ENCODE peak calls at places on chromosomes 11 and 22, in eight cellular contexts. Q, G, N, W, U, A, J and O are unnamed samples.

GRCh38 chr11:61966673-61967176 is 709 bp downstream of the FTH1 start:
- DNase-seq in U (peak; percentile 49), G (peak; percentile 56), A (peak; percentile 63), J (peak; percentile 47), N (peak; percentile 41), Q (no peak), W (no peak), O (peak; percentile 17)

GRCh38 chr22:47392729-47393128 is 630.3 kb downstream of the TBC1D22A start:
- DNase-seq in Q (no peak), W (no peak), U (no peak), G (peak; percentile 28), A (no peak), J (no peak), N (no peak), O (no peak)

GRCh38 chr22:49881856-49882255 is 28.2 kb downstream of the ZBED4 start:
- DNase-seq in A (no peak), N (no peak), Q (no peak), U (no peak), W (no peak), J (no peak), G (no peak), O (no peak)

GRCh38 chr22:44403166-44403565 is 90.4 kb upstream of the SHISAL1 start:
- DNase-seq in N (no peak), G (peak; percentile 28), W (no peak), A (no peak), U (no peak), J (no peak), Q (peak; percentile 7), O (no peak)

GRCh38 chr22:41217553-41218157 is 12.5 kb downstream of the L3MBTL2 start:
- DNase-seq in G (no peak), J (peak; percentile 44), W (peak; percentile 96), Q (peak; percentile 80), U (no peak), A (no peak), N (no peak), O (peak; percentile 24)

GRCh38 chr11:65431452-65432132 is 9.0 kb downstream of the NEAT1 start:
- DNase-seq in W (peak; percentile 66), J (no peak), A (peak; percentile 78), N (no peak), G (no peak), U (no peak), Q (no peak), O (peak; percentile 71)

GRCh38 chr11:74739546-74740270 is 8.5 kb upstream of the CHRDL2 start:
- DNase-seq in Q (peak; percentile 33), W (peak; percentile 74), N (no peak), U (peak; percentile 90), J (peak; percentile 36), A (peak; percentile 64), G (peak; percentile 64), O (no peak)

GRCh38 chr11:131441398-131441797 is 71.0 kb downstream of the NTM start:
- DNase-seq in A (no peak), J (no peak), W (no peak), Q (no peak), U (no peak), N (no peak), G (no peak), O (no peak)

GRCh38 chr22:24977370-24978230 is 25.1 kb downstream of the KIAA1671 start:
- DNase-seq in A (no peak), N (no peak), J (peak; percentile 72), W (peak; percentile 17), U (no peak), Q (peak; percentile 65), G (peak; percentile 74), O (no peak)

DNA sequence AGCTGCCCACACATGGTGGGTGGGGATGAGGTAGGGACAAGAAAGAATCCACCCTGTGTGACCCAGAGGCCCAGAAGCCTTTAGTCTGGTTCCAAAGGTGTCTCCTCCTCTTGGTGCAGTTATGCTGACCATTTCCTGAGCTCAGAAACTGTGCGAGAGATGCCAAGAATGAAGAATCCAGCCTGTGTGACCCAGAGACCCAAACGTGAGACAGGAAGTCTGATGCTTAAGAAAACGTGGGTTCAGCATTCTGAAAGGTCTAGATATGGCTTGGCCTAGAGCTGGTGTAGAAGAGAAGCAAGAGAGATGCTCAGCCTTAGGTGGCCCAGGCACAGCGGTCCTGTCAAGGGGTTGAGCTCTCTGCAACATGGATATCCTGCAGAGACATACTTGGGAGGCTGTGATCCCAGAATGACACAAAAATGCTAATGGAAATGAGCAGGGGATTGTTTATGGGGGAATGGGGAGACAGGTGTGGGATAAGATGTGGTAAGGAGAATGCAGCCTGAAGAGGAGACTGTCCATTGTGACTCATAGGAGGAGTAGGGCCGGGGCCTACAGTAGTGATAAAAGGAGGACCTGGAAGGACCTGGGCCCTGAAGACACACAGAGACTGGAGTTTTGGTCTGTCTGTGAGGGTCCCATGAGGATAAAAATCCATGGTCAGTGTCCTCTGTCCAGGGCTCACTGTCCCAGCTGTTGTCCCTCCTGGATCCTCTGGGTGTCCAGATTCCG is 79.0 kb downstream of the ZNF280B start:
- DNase-seq in J (no peak), Q (no peak), G (no peak), A (no peak), W (no peak), U (no peak), N (no peak), O (no peak)
- H3K27me3 ChIP-seq in J (no peaks in the 10 kb centered on the region), Q (peaks cover 74% of the 10 kb centered on the region), G (no peaks in the 10 kb centered on the region), A (no peaks in the 10 kb centered on the region), W (no peaks in the 10 kb centered on the region), U (peaks cover 3% of the 10 kb centered on the region), N (no peaks in the 10 kb centered on the region), O (no peaks in the 10 kb centered on the region)

GRCh38 chr22:22035771-22036314 is 53.3 kb upstream of the TOP3B start:
- DNase-seq in W (no peak), N (no peak), Q (no peak), J (no peak), G (no peak), U (no peak), A (no peak), O (no peak)
- H3K27me3 ChIP-seq in W (peaks cover 8% of the 10 kb centered on the region), N (no peaks in the 10 kb centered on the region), Q (peaks cover 40% of the 10 kb centered on the region), J (no peaks in the 10 kb centered on the region), G (no peaks in the 10 kb centered on the region), U (no peaks in the 10 kb centered on the region), A (no peaks in the 10 kb centered on the region), O (no peaks in the 10 kb centered on the region)

GRCh38 chr22:48429621-48430020 is 1398.1 kb downstream of the BRD1 start:
- DNase-seq in J (no peak), U (no peak), A (no peak), Q (no peak), W (no peak), N (no peak), G (peak; percentile 22), O (no peak)
- H3K27me3 ChIP-seq in J (no peaks in the 10 kb centered on the region), U (no peaks in the 10 kb centered on the region), A (no peaks in the 10 kb centered on the region), Q (peaks cover 95% of the 10 kb centered on the region), W (no peaks in the 10 kb centered on the region), N (no peaks in the 10 kb centered on the region), G (no peaks in the 10 kb centered on the region), O (no peaks in the 10 kb centered on the region)

DNA sequence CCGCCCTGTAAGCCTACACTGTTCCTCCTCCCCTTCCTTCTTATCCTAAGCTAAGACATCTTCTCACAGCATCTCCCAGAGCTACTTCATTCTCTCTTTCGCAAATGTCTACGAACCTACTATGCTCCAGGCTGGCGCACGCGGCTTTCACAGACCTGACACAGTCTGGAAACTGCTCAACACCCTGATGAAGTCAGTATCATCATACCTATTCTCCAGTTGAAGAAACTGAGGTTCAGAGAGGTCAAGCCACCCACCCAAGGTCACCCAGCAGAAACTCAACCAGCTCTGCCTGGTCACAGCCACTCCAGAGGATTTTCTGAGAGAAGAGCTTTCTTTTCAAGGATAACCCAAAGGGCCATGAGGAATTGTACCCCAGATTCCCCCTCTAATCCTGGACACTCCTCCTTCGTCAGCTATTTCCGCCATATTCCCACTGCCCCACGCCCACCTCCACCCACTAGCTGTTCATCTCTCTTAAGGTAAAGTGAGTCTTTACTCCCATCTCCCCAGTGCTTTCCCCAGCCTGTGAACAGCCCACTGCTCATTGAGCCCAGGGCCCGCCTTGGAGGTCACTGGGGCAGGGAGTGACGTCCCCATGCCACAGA is 1.8 kb downstream of the KCNJ4 start:
- DNase-seq in W (no peak), Q (no peak), A (no peak), N (no peak), G (no peak), U (no peak), J (no peak), O (no peak)
- H3K27me3 ChIP-seq in W (peaks cover 49% of the 10 kb centered on the region), Q (peaks cover 93% of the 10 kb centered on the region), A (peaks cover 30% of the 10 kb centered on the region), N (no peaks in the 10 kb centered on the region), G (peaks cover 7% of the 10 kb centered on the region), U (peaks cover 10% of the 10 kb centered on the region), J (peaks cover 54% of the 10 kb centered on the region), O (peaks cover 14% of the 10 kb centered on the region)

DNA sequence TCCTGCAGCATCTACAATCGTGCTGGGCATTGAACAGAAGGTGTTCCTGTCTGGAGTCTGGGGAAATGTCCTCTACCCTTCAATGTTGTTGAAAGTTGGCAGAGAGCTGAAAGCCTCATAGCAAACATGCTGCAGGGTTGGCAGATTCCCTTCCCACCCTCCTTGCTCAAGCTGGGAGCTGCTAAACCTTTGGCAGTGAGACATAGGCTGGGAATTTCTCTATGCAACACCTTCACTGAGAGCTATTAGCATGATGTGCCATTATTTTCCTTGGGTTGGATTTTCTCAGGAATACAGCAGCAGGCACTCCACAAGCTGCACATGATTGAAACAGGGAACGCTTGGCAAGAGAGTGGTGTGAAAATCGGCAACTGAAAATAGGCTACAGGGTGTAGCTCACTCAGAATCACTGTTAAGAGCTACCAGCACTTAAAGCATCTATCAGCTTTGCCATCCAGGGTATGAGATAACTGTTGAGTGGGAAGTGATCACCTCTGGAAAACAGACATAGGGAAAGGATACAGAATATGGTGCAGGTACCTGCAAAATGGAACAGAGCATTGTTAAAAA is 9.6 kb upstream of the ALKBH3 start:
- DNase-seq in Q (no peak), U (no peak), J (no peak), W (no peak), A (no peak), N (no peak), G (no peak), O (no peak)
- H3K27me3 ChIP-seq in Q (peaks cover 48% of the 10 kb centered on the region), U (peaks cover 18% of the 10 kb centered on the region), J (peaks cover 3% of the 10 kb centered on the region), W (peaks cover 6% of the 10 kb centered on the region), A (no peaks in the 10 kb centered on the region), N (peaks cover 5% of the 10 kb centered on the region), G (no peaks in the 10 kb centered on the region), O (no peaks in the 10 kb centered on the region)